ENCODE peak calls at places on chromosomes 1 and 21, in nine cellular contexts. K is spleen, S is neuronal stem cell, J is left ventricle myocardium inferior, T is uterus, Q is GM12865, U is mucosa of descending colon, G is fibroblast of the aortic adventitia, A is psoas muscle. C is an unnamed sample.

GRCh38 chr1:165383067-165383466 is 26.6 kb upstream of the LMX1A start:
- DNase-seq in A (peak; percentile 79), T (peak; percentile 89), S (no peak), G (peak; percentile 98), K (no peak), U (no peak), J (peak; percentile 32), Q (no peak), C (no peak)

GRCh38 chr1:63322248-63322943 is at the start of gene FOXD3:
- DNase-seq in S (peak; percentile 72), G (peak; percentile 35), Q (peak; percentile 71), K (peak; percentile 84), A (peak; percentile 47), T (peak; percentile 33), J (peak; percentile 52), U (peak; percentile 76), C (peak; percentile 22)

GRCh38 chr1:110136911-110137310 is 13.4 kb upstream of the SLC6A17 start:
- DNase-seq in T (no peak), S (peak; percentile 69), A (no peak), K (no peak), J (peak; percentile 42), G (peak; percentile 15), U (no peak), Q (peak; percentile 22), C (no peak)

GRCh38 chr1:29259802-29260441 is 23.6 kb downstream of the PTPRU start:
- DNase-seq in G (peak; percentile 10), Q (no peak), S (no peak), K (no peak), U (peak; percentile 81), T (peak; percentile 46), J (peak; percentile 67), A (peak; percentile 67), C (no peak)

GRCh38 chr1:170487503-170487902 is 44.5 kb upstream of the GORAB start:
- DNase-seq in J (no peak), U (no peak), Q (no peak), T (no peak), S (no peak), K (no peak), G (no peak), A (no peak), C (no peak)

GRCh38 chr1:2151252-2151651 is 43.3 kb downstream of the FAAP20 start:
- DNase-seq in T (no peak), A (no peak), K (peak; percentile 88), G (no peak), S (no peak), U (no peak), Q (no peak), J (no peak), C (no peak)

GRCh38 chr1:21357161-21357560 is 66.9 kb upstream of the ECE1 start:
- DNase-seq in U (no peak), Q (no peak), T (no peak), K (no peak), S (no peak), G (no peak), J (no peak), A (no peak), C (no peak)

GRCh38 chr21:35923971-35924370 is 136.4 kb downstream of the SETD4 start:
- DNase-seq in Q (no peak), J (no peak), G (no peak), S (no peak), T (no peak), K (no peak), U (no peak), A (no peak), C (no peak)

GRCh38 chr1:19505694-19506457 is 20.5 kb upstream of the CAPZB start:
- DNase-seq in J (peak; percentile 34), G (no peak), A (peak; percentile 42), S (no peak), U (no peak), Q (peak; percentile 30), T (peak; percentile 44), K (no peak), C (no peak)

GRCh38 chr1:19835573-19835972 is 20.5 kb upstream of the RNF186 start:
- DNase-seq in J (no peak), G (no peak), Q (no peak), A (no peak), S (no peak), K (no peak), U (no peak), T (no peak), C (peak; percentile 55)

GRCh38 chr1:74772945-74773344 is 40.0 kb downstream of the TYW3 start:
- DNase-seq in Q (no peak), T (no peak), G (peak; percentile 38), S (no peak), U (no peak), K (no peak), A (no peak), J (no peak), C (no peak)

GRCh38 chr1:19315378-19316206 is 3.5 kb downstream of the SLC66A1 start:
- DNase-seq in U (no peak), A (no peak), Q (peak; percentile 83), J (no peak), S (no peak), G (peak; percentile 31), K (peak; percentile 81), T (no peak), C (no peak)

GRCh38 chr1:167541610-167542009 is 12.0 kb downstream of the CREG1 start:
- DNase-seq in G (peak; percentile 68), U (no peak), S (no peak), T (no peak), Q (no peak), J (no peak), A (no peak), K (no peak), C (no peak)

GRCh38 chr1:234069760-234070159 is 165.3 kb downstream of the SLC35F3 start:
- DNase-seq in T (no peak), U (no peak), S (no peak), K (no peak), A (no peak), J (no peak), G (no peak), Q (peak; percentile 21), C (no peak)

GRCh38 chr1:89939693-89940438 is 55.0 kb upstream of the ZNF326 start:
- DNase-seq in G (no peak), A (no peak), S (no peak), J (no peak), Q (no peak), U (no peak), K (no peak), T (no peak), C (no peak)

DNA sequence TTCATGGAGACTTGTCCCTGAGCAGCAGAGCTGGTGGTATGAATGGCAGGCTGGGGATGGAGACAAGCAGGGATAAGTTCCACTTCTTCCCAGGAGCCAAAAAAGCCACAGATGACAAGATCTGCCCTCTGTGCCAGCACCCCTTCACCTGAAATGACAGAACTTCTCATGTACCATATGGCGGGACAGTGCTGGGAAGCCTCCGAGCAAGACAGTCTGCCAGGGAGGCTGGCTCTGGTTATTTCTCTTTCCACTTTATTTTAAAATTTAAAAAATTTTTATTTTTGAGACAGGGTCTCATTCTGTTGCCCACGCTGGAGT is 16.4 kb downstream of the GNG4 start:
- DNase-seq in K (no peak), S (no peak), T (no peak), J (no peak), Q (no peak), G (no peak), A (no peak), U (no peak), C (no peak)
- H3K4me3 ChIP-seq in K (peak overlapping the region; percentile 2), S (no peak overlapping the region), T (peak overlapping the region; percentile 4), J (peak overlapping the region; percentile 45), Q (no peak overlapping the region), G (peak overlapping the region; percentile 49), A (no peak overlapping the region), U (no peak overlapping the region), C (peak overlapping the region; percentile 32)

DNA sequence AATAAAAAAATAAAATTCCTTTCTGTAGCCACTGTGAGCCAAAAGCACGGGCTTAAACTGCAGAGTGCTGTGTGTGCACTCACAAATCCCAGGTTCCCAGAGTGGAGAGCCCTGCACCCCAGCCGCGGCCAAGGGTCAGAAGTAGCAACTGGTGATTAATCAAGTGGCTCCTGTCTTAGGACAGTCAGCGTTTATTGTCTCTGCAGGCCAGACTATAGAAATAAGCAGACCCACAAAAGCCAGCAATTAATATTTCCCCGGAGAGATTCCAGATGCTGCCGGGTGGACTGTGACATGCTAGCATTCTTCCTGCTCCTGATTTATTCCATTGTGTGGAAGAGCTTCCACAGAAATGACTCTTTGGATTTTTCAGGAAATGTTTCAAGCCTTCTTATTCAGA is 412.2 kb downstream of the KIF26B start:
- DNase-seq in U (no peak), T (no peak), K (no peak), J (no peak), S (no peak), G (peak; percentile 37), Q (no peak), A (no peak), C (peak; percentile 12)
- H3K4me3 ChIP-seq in U (no peak overlapping the region), T (no peak overlapping the region), K (no peak overlapping the region), J (no peak overlapping the region), S (no peak overlapping the region), G (no peak overlapping the region), Q (no peak overlapping the region), A (no peak overlapping the region), C (no peak overlapping the region)

GRCh38 chr1:66354311-66354922 is 179.5 kb upstream of the SGIP1 start:
- DNase-seq in T (no peak), S (no peak), U (no peak), G (peak; percentile 91), J (no peak), A (no peak), K (no peak), Q (no peak), C (peak; percentile 88)
- H3K4me3 ChIP-seq in T (no peak overlapping the region), S (no peak overlapping the region), U (no peak overlapping the region), G (peak overlapping the region; percentile 4), J (peak overlapping the region; percentile 30), A (peak overlapping the region; percentile 31), K (no peak overlapping the region), Q (no peak overlapping the region), C (no peak overlapping the region)

DNA sequence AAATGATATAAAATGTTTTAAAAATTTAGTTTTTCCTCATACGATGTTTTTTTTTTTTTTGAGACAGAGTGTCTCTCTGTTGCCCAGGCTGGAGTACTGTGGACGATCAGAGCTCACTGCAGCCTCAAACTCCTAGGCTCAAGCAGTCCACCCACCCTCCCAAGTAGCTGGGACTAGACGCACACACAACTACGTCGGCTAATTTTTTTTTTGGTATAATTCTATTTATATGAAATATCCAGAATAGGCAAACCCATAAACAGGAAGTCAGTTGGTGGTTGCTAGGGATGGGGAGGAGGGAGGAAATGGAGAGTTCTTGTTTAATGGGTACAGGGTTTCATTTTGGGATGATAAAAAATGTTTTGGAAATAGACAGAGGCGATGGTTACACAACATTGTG is 56.5 kb downstream of the WARS2 start:
- DNase-seq in A (no peak), T (no peak), G (no peak), U (no peak), J (no peak), K (no peak), S (no peak), Q (no peak), C (no peak)
- H3K4me3 ChIP-seq in A (no peak overlapping the region), T (no peak overlapping the region), G (no peak overlapping the region), U (no peak overlapping the region), J (peak overlapping the region; percentile 23), K (no peak overlapping the region), S (no peak overlapping the region), Q (no peak overlapping the region), C (no peak overlapping the region)